ENCODE peak calls at places on chromosomes 11 and 22, in eight cellular contexts. X, J, Y, N, W, A, G and C are unnamed samples.

GRCh38 chr11:121295246-121296007 is 2.9 kb downstream of the SC5D start:
- DNase-seq in X (no peak), J (no peak), Y (peak), N (no peak), W (no peak), A (no peak), G (no peak), C (no peak)

GRCh38 chr11:8867856-8868705 is 42.9 kb upstream of the AKIP1 start:
- DNase-seq in X (peak), J (no peak), Y (no peak), N (no peak), W (peak), A (no peak), G (no peak), C (no peak)

GRCh38 chr11:125974284-125974683 is 28.4 kb downstream of the VSIG10L2 start:
- DNase-seq in X (no peak), J (no peak), Y (no peak), N (no peak), W (no peak), A (no peak), G (no peak), C (no peak)

GRCh38 chr11:129374993-129375721 is 491 bp upstream of the BARX2 start:
- DNase-seq in X (no peak), J (no peak), Y (peak), N (peak), W (peak), A (peak), G (no peak), C (no peak)

GRCh38 chr11:64880240-64881001 is 2.0 kb upstream of the EHD1 start:
- DNase-seq in X (no peak), J (no peak), Y (no peak), N (peak), W (no peak), A (no peak), G (no peak), C (no peak)

GRCh38 chr11:128704517-128704916 is 10.6 kb downstream of the FLI1 start:
- DNase-seq in X (no peak), J (no peak), Y (no peak), N (no peak), W (no peak), A (no peak), G (no peak), C (no peak)

GRCh38 chr11:125489166-125489565 is 6.9 kb downstream of the FEZ1 start:
- DNase-seq in X (no peak), J (no peak), Y (no peak), N (peak), W (no peak), A (no peak), G (no peak), C (no peak)

GRCh38 chr11:8686325-8686724 is 3.7 kb downstream of the RPL27A start:
- DNase-seq in X (no peak), J (no peak), Y (no peak), N (no peak), W (no peak), A (no peak), G (no peak), C (no peak)

GRCh38 chr11:93843906-93844305 is 6.5 kb downstream of the VSTM5 start:
- DNase-seq in X (no peak), J (no peak), Y (no peak), N (no peak), W (no peak), A (no peak), G (no peak), C (no peak)

GRCh38 chr11:126354631-126355323 is 709 bp upstream of the ST3GAL4 start:
- DNase-seq in X (no peak), J (no peak), Y (no peak), N (no peak), W (no peak), A (no peak), G (no peak), C (no peak)

GRCh38 chr11:7635137-7635536 is 38.2 kb downstream of the CYB5R2 start:
- DNase-seq in X (no peak), J (no peak), Y (no peak), N (no peak), W (no peak), A (no peak), G (peak), C (no peak)

GRCh38 chr22:23150762-23151161 is 5.5 kb downstream of the RAB36 start:
- DNase-seq in X (no peak), J (no peak), Y (no peak), N (no peak), W (no peak), A (no peak), G (no peak), C (no peak)

GRCh38 chr11:32172771-32173170 is 81.9 kb downstream of the RCN1 start:
- DNase-seq in X (no peak), J (no peak), Y (no peak), N (no peak), W (no peak), A (no peak), G (no peak), C (no peak)

GRCh38 chr11:61679893-61680621 is at the start of gene DAGLA:
- DNase-seq in X (no peak), J (no peak), Y (peak), N (peak), W (peak), A (peak), G (peak), C (no peak)

GRCh38 chr11:8757047-8757446 is 74.5 kb downstream of the RPL27A start:
- DNase-seq in X (no peak), J (no peak), Y (no peak), N (no peak), W (no peak), A (no peak), G (no peak), C (no peak)

GRCh38 chr11:93652161-93652597 is 9.3 kb upstream of the CEP295 start:
- DNase-seq in X (peak), J (no peak), Y (peak), N (peak), W (no peak), A (no peak), G (peak), C (no peak)

GRCh38 chr11:61961570-61962212 is 5.7 kb downstream of the FTH1 start:
- DNase-seq in X (peak), J (no peak), Y (no peak), N (no peak), W (no peak), A (peak), G (peak), C (no peak)

GRCh38 chr11:120316880-120317688 is 8.0 kb upstream of the TLCD5 start:
- DNase-seq in X (no peak), J (no peak), Y (no peak), N (no peak), W (no peak), A (peak), G (peak), C (no peak)

GRCh38 chr22:32999039-32999861 is 58.9 kb downstream of the SYN3 start:
- DNase-seq in X (no peak), J (no peak), Y (no peak), N (no peak), W (no peak), A (no peak), G (no peak), C (no peak)

GRCh38 chr11:93054881-93055280 is 85.4 kb downstream of the MTNR1B start:
- DNase-seq in X (peak), J (no peak), Y (no peak), N (no peak), W (peak), A (no peak), G (no peak), C (no peak)

GRCh38 chr11:96254087-96254486 is 88.9 kb downstream of the MAML2 start:
- DNase-seq in X (peak), J (no peak), Y (no peak), N (peak), W (no peak), A (peak), G (peak), C (peak)

GRCh38 chr11:11510939-11511338 is 110.9 kb downstream of the GALNT18 start:
- DNase-seq in X (no peak), J (no peak), Y (peak), N (no peak), W (no peak), A (peak), G (no peak), C (peak)

GRCh38 chr22:26713823-26714449 is 56.5 kb downstream of the MIAT start:
- DNase-seq in X (peak), J (no peak), Y (no peak), N (no peak), W (peak), A (no peak), G (no peak), C (peak)

GRCh38 chr11:74932797-74933196 is 16.1 kb downstream of the XRRA1 start:
- DNase-seq in X (peak), J (no peak), Y (no peak), N (no peak), W (peak), A (no peak), G (no peak), C (peak)

GRCh38 chr11:3905080-3905953 is 49.9 kb downstream of the STIM1 start:
- DNase-seq in X (peak), J (no peak), Y (no peak), N (peak), W (no peak), A (peak), G (no peak), C (no peak)

GRCh38 chr11:103714246-103714645 is 322.2 kb upstream of the DDI1 start:
- DNase-seq in X (no peak), J (no peak), Y (no peak), N (no peak), W (no peak), A (no peak), G (no peak), C (no peak)

GRCh38 chr11:12930850-12931249 is 78.3 kb upstream of the RASSF10 start:
- DNase-seq in X (no peak), J (no peak), Y (no peak), N (no peak), W (no peak), A (no peak), G (no peak), C (no peak)

GRCh38 chr11:16844268-16844667 is 105.8 kb downstream of the C11orf58 start:
- DNase-seq in X (no peak), J (no peak), Y (no peak), N (no peak), W (no peak), A (no peak), G (no peak), C (no peak)

GRCh38 chr22:23137905-23138520 is 3.8 kb downstream of the RSPH14 start:
- DNase-seq in X (no peak), J (no peak), Y (no peak), N (peak), W (no peak), A (peak), G (peak), C (no peak)

GRCh38 chr11:100438366-100438765 is 248.7 kb upstream of the ARHGAP42 start:
- DNase-seq in X (no peak), J (no peak), Y (no peak), N (no peak), W (no peak), A (no peak), G (no peak), C (no peak)

GRCh38 chr11:128036006-128036405 is 551.4 kb downstream of the ETS1 start:
- DNase-seq in X (no peak), J (no peak), Y (no peak), N (no peak), W (no peak), A (no peak), G (no peak), C (no peak)

GRCh38 chr11:88178211-88178610 is 3.0 kb upstream of the RAB38 start:
- DNase-seq in X (peak), J (no peak), Y (no peak), N (no peak), W (no peak), A (no peak), G (no peak), C (no peak)

GRCh38 chr11:57324154-57324885 is 432 bp downstream of the TNKS1BP1 start:
- DNase-seq in X (peak), J (no peak), Y (peak), N (no peak), W (peak), A (peak), G (peak), C (no peak)

GRCh38 chr11:61265357-61265756 is 24.4 kb downstream of the PGA5 start:
- DNase-seq in X (no peak), J (no peak), Y (no peak), N (no peak), W (no peak), A (no peak), G (no peak), C (no peak)

GRCh38 chr11:111514216-111515031 is at the start of gene HOATZ:
- DNase-seq in X (no peak), J (peak), Y (peak), N (no peak), W (no peak), A (no peak), G (no peak), C (no peak)
- H3K4me3 ChIP-seq in X (peak), J (peak), Y (peak), N (no peak), W (no peak), A (no peak), G (peak), C (peak)

DNA sequence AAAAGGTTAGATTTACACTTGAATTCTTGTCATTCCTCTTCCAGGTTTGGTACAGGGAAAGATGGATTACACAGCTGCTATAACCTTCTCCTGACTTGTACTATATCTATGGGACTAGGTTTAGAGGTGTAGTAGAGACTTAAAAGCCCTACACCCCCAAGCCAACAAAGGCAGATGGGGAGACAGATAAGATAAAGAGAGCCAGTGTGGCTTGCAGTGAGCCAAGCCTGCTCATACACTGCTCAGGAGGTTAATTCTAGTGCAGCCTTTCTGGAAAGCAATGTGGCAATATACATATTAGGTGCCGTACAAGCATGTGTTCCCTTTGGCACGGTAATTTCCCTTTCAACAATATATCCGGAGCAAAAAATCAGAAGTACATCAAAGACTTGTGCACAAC is 10.8 kb downstream of the SIK3 start:
- DNase-seq in X (no peak), J (no peak), Y (no peak), N (no peak), W (no peak), A (no peak), G (no peak), C (no peak)
- H3K4me3 ChIP-seq in X (no peak), J (no peak), Y (no peak), N (no peak), W (no peak), A (no peak), G (no peak), C (no peak)

GRCh38 chr11:27451528-27451927 is 21.1 kb downstream of the LGR4 start:
- DNase-seq in X (no peak), J (no peak), Y (no peak), N (no peak), W (no peak), A (no peak), G (no peak), C (no peak)
- H3K4me3 ChIP-seq in X (no peak), J (no peak), Y (no peak), N (no peak), W (no peak), A (no peak), G (no peak), C (no peak)

DNA sequence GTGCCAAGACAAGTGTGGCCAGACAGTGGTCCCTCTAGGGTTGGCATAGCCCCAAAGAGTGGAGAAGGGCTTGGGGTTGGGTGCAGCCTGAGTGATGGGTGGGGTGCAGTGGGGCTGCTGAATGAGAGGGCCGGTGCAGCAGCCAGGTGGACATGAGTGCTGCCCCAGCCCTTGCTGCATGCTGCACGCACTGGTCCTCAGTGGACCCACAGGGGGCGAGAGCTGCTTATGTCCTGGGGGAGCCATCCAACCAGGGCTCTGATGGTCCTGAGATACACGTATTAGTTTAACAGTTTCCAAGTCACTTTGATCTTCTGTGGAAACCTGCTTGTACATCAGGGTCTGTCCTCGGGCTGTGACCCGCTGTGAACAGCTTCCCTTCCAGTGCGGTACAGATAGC is 23.9 kb upstream of the ACR start:
- DNase-seq in X (no peak), J (no peak), Y (no peak), N (no peak), W (no peak), A (no peak), G (no peak), C (no peak)
- H3K4me3 ChIP-seq in X (no peak), J (no peak), Y (no peak), N (no peak), W (no peak), A (no peak), G (no peak), C (no peak)

DNA sequence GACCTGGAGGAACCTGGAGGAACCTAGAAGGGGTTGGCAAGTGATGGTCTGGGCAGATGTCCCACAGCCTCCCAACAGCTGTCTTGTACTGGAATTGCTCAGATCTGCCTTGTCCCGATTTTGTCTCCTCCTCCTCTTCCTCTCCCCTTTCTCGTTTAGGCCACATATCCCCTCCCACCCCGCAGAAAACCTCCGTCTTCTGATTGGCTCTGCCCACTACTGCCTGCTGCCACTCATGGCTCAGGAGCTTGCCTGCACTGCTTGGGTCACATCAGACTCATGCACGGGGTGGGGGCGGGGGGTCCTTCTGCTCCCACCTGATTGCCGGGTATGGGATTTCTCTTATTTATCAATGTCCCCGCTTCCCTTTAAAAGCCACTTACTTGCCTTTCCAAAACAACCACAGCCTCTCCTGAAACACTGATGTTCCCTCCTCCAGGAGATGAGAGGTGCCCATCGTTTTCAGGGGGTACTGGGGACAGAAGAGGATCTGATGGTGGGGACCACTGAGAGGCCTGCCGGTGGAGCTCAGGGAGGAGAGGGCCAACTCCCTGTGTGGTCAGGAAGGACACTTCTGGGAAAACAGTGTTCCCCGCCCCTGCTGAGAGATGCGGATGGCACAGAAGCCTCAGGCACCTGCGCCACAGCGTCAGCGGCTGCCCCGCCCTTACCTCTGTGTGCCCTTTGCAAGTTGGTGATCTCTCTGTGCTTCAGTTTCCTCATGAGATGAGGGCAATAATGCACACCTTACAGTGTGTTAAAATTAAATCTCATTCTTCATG is 14.7 kb downstream of the TOM1 start:
- DNase-seq in X (no peak), J (no peak), Y (no peak), N (no peak), W (peak), A (peak), G (peak), C (no peak)
- H3K4me3 ChIP-seq in X (no peak), J (no peak), Y (no peak), N (no peak), W (no peak), A (no peak), G (no peak), C (no peak)

GRCh38 chr22:30432520-30432919 is 7.0 kb downstream of the MTFP1 start:
- DNase-seq in X (no peak), J (no peak), Y (no peak), N (no peak), W (no peak), A (no peak), G (no peak), C (no peak)

GRCh38 chr22:30430933-30431332 is 5.4 kb downstream of the MTFP1 start:
- DNase-seq in X (no peak), J (no peak), Y (no peak), N (no peak), W (no peak), A (no peak), G (no peak), C (no peak)

GRCh38 chr22:30433227-30433626 is 7.7 kb downstream of the MTFP1 start:
- DNase-seq in X (no peak), J (no peak), Y (no peak), N (no peak), W (no peak), A (no peak), G (no peak), C (no peak)

GRCh38 chr22:30433773-30434172 is 8.2 kb downstream of the MTFP1 start:
- DNase-seq in X (no peak), J (no peak), Y (no peak), N (no peak), W (no peak), A (no peak), G (no peak), C (no peak)

DNA sequence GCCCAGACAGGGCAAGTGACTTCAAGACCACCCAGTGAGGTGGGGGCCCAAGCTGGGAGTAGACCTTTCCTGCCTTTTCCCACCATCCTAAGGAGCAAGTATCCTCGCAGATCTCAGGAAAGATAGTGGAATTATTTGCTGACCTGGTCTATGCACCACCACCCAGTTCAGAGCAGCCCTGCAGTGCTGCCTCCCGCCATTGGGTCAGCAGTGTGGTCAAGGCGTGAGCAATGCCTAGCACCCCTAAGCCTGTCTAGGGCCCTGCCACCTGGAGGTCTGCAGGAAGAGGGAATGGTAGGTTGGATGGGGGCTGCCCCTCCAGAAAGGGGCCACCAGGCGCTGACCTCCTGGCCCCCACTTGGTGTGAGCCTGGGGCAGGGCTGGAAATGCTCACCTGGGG is 6.5 kb downstream of the MTFP1 start:
- DNase-seq in X (no peak), J (no peak), Y (no peak), N (no peak), W (no peak), A (no peak), G (no peak), C (no peak)
- H3K4me3 ChIP-seq in X (no peak), J (no peak), Y (no peak), N (no peak), W (no peak), A (no peak), G (no peak), C (no peak)

GRCh38 chr11:78313898-78314297 is 103.7 kb downstream of the GAB2 start:
- DNase-seq in X (no peak), J (no peak), Y (no peak), N (no peak), W (no peak), A (peak), G (no peak), C (no peak)

GRCh38 chr11:78314753-78315152 is 102.9 kb downstream of the GAB2 start:
- DNase-seq in X (no peak), J (no peak), Y (no peak), N (no peak), W (no peak), A (no peak), G (no peak), C (no peak)

GRCh38 chr11:78313181-78313788 is 104.3 kb downstream of the GAB2 start:
- DNase-seq in X (peak), J (no peak), Y (no peak), N (no peak), W (peak), A (peak), G (no peak), C (peak)

GRCh38 chr11:78318321-78318720 is 99.3 kb downstream of the GAB2 start:
- DNase-seq in X (no peak), J (no peak), Y (no peak), N (no peak), W (no peak), A (no peak), G (no peak), C (no peak)

DNA sequence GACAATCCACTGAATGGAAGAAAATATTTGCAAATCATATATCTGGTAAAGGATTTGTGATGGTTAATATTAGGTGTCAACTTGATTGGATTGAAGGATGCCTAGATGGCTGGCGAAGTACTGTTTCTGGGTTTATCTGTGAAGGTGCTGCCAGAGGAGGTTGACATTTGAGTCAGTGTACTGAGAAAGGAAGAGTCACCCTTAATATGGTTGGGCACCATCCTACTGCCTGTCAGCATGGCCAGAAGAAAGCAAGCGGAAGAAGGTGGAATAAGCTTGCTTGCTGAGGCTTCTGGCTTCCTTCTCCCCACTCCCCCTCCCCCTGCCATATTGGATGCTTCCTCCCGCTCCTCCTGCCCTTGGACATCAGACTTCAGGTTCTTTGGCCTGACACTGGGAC is 101.9 kb downstream of the GAB2 start:
- DNase-seq in X (no peak), J (no peak), Y (no peak), N (no peak), W (no peak), A (no peak), G (no peak), C (no peak)
- H3K4me3 ChIP-seq in X (no peak), J (no peak), Y (no peak), N (no peak), W (no peak), A (no peak), G (no peak), C (no peak)